ENCODE peak calls at places on chromosome 21, in nine cellular contexts. P is ovary, O is K562, H is fibroblast of mammary gland, L is heart right ventricle, N is cardiac muscle cell, C is lower lobe of right lung, G is thoracic aorta, Q is endothelial cell of umbilical vein. R is an unnamed sample.

GRCh38 chr21:31922881-31923280 is 50.1 kb downstream of the HUNK start:
- DNase-seq in P (no peak), O (no peak), H (no peak), L (no peak), N (no peak), C (no peak), G (no peak), Q (no peak), R (no peak)

GRCh38 chr21:31622397-31622796 is 37.1 kb upstream of the SOD1 start:
- DNase-seq in P (no peak), O (no peak), H (no peak), L (no peak), N (no peak), C (no peak), G (no peak), Q (no peak), R (no peak)

GRCh38 chr21:16891821-16892220 is 621.0 kb upstream of the CXADR start:
- DNase-seq in P (no peak), O (no peak), H (peak; percentile 50), L (no peak), N (peak; percentile 79), C (no peak), G (no peak), Q (peak; percentile 88), R (no peak)

GRCh38 chr21:37878946-37879660 is 37.2 kb downstream of the KCNJ6 start:
- DNase-seq in P (no peak), O (peak; percentile 20), H (peak; percentile 79), L (no peak), N (peak; percentile 48), C (no peak), G (no peak), Q (peak; percentile 1), R (no peak)

GRCh38 chr21:35945089-35945671 is 115.1 kb downstream of the SETD4 start:
- DNase-seq in P (no peak), O (peak; percentile 14), H (no peak), L (no peak), N (no peak), C (no peak), G (no peak), Q (no peak), R (no peak)

GRCh38 chr21:31731112-31731801 is 661 bp downstream of the SCAF4 start:
- DNase-seq in P (peak; percentile 66), O (peak; percentile 65), H (peak; percentile 34), L (peak; percentile 34), N (peak; percentile 44), C (peak; percentile 69), G (no peak), Q (no peak), R (no peak)

GRCh38 chr21:29656504-29657227 is 283.1 kb downstream of the GRIK1 start:
- DNase-seq in P (no peak), O (peak; percentile 95), H (peak; percentile 85), L (no peak), N (peak; percentile 58), C (no peak), G (no peak), Q (peak; percentile 91), R (no peak)

GRCh38 chr21:35375115-35375514 is 326.0 kb upstream of the RUNX1 start:
- DNase-seq in P (no peak), O (no peak), H (peak; percentile 89), L (no peak), N (peak; percentile 69), C (no peak), G (no peak), Q (peak; percentile 66), R (no peak)

GRCh38 chr21:36985761-36986594 is 19.5 kb upstream of the HLCS start:
- DNase-seq in P (no peak), O (no peak), H (no peak), L (no peak), N (no peak), C (no peak), G (no peak), Q (no peak), R (no peak)

GRCh38 chr21:41180752-41181151 is 12.8 kb downstream of the BACE2 start:
- DNase-seq in P (no peak), O (no peak), H (no peak), L (no peak), N (no peak), C (no peak), G (no peak), Q (no peak), R (no peak)

GRCh38 chr21:45639206-45640000 is 4.1 kb upstream of the PCBP3 start:
- DNase-seq in P (no peak), O (no peak), H (peak; percentile 40), L (no peak), N (no peak), C (no peak), G (no peak), Q (no peak), R (no peak)

GRCh38 chr21:45640001-45640887 is 3.3 kb upstream of the PCBP3 start:
- DNase-seq in P (no peak), O (no peak), H (no peak), L (no peak), N (no peak), C (no peak), G (no peak), Q (no peak), R (no peak)

GRCh38 chr21:45642122-45642813 is 1.3 kb upstream of the PCBP3 start:
- DNase-seq in P (peak; percentile 62), O (no peak), H (no peak), L (peak; percentile 4), N (peak; percentile 35), C (no peak), G (no peak), Q (no peak), R (no peak)

GRCh38 chr21:45641480-45642035 is 2.0 kb upstream of the PCBP3 start:
- DNase-seq in P (peak; percentile 50), O (no peak), H (no peak), L (no peak), N (peak; percentile 11), C (no peak), G (no peak), Q (no peak), R (no peak)

DNA sequence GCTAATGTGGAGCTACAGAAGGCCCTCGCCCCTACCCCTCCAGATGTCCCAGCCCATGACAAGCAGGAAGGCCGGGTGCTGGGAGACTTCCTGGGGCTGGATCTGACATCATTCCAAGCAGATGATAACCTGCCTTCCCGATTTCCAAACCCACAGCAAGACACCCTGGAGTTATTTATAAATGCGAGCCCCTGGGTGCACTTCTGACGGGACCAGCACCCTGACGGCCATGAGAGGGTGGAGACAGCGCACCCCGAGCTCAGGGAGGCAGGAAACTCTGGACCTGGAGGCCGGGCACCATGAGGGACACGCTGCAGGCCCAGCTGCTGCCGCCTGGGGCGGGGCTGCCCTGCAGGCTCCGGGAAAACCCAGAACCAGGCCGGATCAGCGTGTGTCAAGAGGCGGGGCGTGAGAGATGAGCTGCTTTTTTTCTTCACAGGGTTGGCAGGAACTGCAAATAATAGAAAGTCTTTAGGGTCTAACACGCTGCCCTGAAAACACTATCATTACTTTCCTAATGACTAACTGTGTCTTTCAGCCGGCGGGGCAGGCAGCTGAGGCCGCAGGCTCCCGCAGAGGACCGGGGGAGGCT is 2.5 kb upstream of the PCBP3 start:
- DNase-seq in P (peak; percentile 48), O (no peak), H (peak; percentile 72), L (peak; percentile 46), N (peak; percentile 87), C (no peak), G (no peak), Q (no peak), R (no peak)
- TF ChIP-seq CTCF in P (no peak), O (peak; percentile 17), H (peak; percentile 24), L (no peak), N (peak; percentile 31), C (no peak), G (no peak), Q (no peak), R (no peak)

GRCh38 chr21:33069994-33070811 is at the start of gene OLIG1:
- DNase-seq in P (no peak), O (no peak), H (peak; percentile 8), L (no peak), N (peak; percentile 34), C (peak; percentile 73), G (no peak), Q (peak; percentile 18), R (no peak)
- TF ChIP-seq CTCF in P (no peak), O (no peak), H (no peak), L (no peak), N (no peak), C (no peak), G (no peak), Q (no peak), R (no peak)

GRCh38 chr21:15729346-15729673 is 472 bp upstream of the USP25 start:
- DNase-seq in P (no peak), O (no peak), H (no peak), L (no peak), N (no peak), C (no peak), G (no peak), Q (peak; percentile 54), R (no peak)

GRCh38 chr21:15731243-15731613 is 1.4 kb downstream of the USP25 start:
- DNase-seq in P (no peak), O (peak; percentile 51), H (peak; percentile 36), L (no peak), N (no peak), C (no peak), G (no peak), Q (peak; percentile 44), R (no peak)

GRCh38 chr21:15728046-15728445 is 1.7 kb upstream of the USP25 start:
- DNase-seq in P (no peak), O (no peak), H (no peak), L (no peak), N (no peak), C (no peak), G (no peak), Q (no peak), R (no peak)

GRCh38 chr21:15730484-15731242 is 881 bp downstream of the USP25 start:
- DNase-seq in P (no peak), O (peak; percentile 32), H (no peak), L (peak; percentile 13), N (no peak), C (no peak), G (no peak), Q (peak; percentile 56), R (no peak)

GRCh38 chr21:15729674-15730483 is at the start of gene USP25:
- DNase-seq in P (peak; percentile 90), O (peak; percentile 91), H (peak; percentile 57), L (peak; percentile 92), N (peak; percentile 83), C (peak; percentile 94), G (peak; percentile 57), Q (peak; percentile 75), R (peak; percentile 80)
- TF ChIP-seq CTCF in P (no peak), O (peak; percentile 33), H (no peak), L (peak; percentile 6), N (no peak), C (peak; percentile 13), G (no peak), Q (no peak), R (no peak)

GRCh38 chr21:42574234-42575027 is 60.8 kb downstream of the SLC37A1 start:
- DNase-seq in P (no peak), O (peak; percentile 49), H (peak; percentile 24), L (no peak), N (peak; percentile 44), C (peak; percentile 45), G (no peak), Q (peak; percentile 8), R (no peak)
- TF ChIP-seq CTCF in P (no peak), O (peak; percentile 49), H (peak; percentile 39), L (no peak), N (peak; percentile 60), C (peak; percentile 21), G (no peak), Q (peak; percentile 20), R (no peak)

DNA sequence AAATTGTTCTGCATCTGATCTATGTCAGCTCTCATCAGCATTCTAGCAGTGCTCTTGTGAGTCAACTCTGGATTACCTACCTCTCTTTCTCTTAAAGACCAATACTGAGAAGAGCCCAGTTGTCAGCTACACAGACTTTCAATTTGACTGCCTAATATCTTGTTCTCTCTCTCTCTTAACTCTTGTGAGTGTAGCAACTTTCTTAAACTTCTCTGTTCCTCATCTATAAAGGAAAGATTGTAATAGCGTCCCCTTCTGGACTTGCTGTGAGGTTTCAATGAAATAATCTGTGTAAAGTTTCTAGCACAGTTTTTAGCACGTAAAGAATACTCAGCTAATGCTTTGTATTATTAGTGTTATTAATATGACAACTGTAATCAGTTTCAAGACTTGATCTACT is 499.3 kb upstream of the ADAMTS5 start:
- DNase-seq in P (no peak), O (no peak), H (no peak), L (no peak), N (peak; percentile 8), C (no peak), G (no peak), Q (no peak), R (no peak)
- TF ChIP-seq CTCF in P (no peak), O (no peak), H (no peak), L (no peak), N (peak; percentile 26), C (no peak), G (no peak), Q (no peak), R (no peak)